ENCODE peak calls at places on chromosome 1, in four cellular contexts. S is LoVo; T is dermis blood vessel endothelial cell; N is activated CD8-positive, alpha-beta memory T cell treated with anti-CD3 and anti-CD28 coated beads, Interleukin-2, amount 10 ng/mL, durations not matched to agents 7 days and 5 days. R is an unnamed sample.

GRCh38 chr1:77533660-77534295 is 148.7 kb downstream of the ZZZ3 start:
- DNase-seq in N (peak; percentile 55), T (peak; percentile 88), S (peak; percentile 46), R (peak; percentile 35)

GRCh38 chr1:60281360-60281932 is 207.9 kb upstream of the C1orf87 start:
- DNase-seq in S (peak; percentile 72), N (peak; percentile 46), T (peak; percentile 92), R (no peak)

GRCh38 chr1:154970631-154971340 is at the start of gene SHC1:
- DNase-seq in S (no peak), T (peak; percentile 94), N (peak; percentile 56), R (no peak)

GRCh38 chr1:197336571-197336970 is 68.5 kb downstream of the CRB1 start:
- DNase-seq in N (no peak), T (no peak), S (no peak), R (no peak)

GRCh38 chr1:2438038-2438437 is 25.7 kb upstream of the PEX10 start:
- DNase-seq in T (no peak), N (no peak), S (no peak), R (no peak)

GRCh38 chr1:43551396-43551888 is 20.8 kb downstream of the PTPRF start:
- DNase-seq in S (no peak), N (no peak), T (no peak), R (no peak)

GRCh38 chr1:12144236-12144635 is 22.6 kb upstream of the TNFRSF1B start:
- DNase-seq in S (peak; percentile 36), T (no peak), N (no peak), R (no peak)

GRCh38 chr1:6347641-6348487 is 45.7 kb downstream of the ACOT7 start:
- DNase-seq in S (no peak), T (peak; percentile 77), N (peak; percentile 77), R (peak; percentile 56)

GRCh38 chr1:180577361-180577760 is 18.6 kb downstream of the OVAAL start:
- DNase-seq in N (no peak), T (no peak), S (no peak), R (no peak)

GRCh38 chr1:44717653-44718052 is 13.3 kb downstream of the RNU5D-1 start:
- DNase-seq in T (no peak), S (no peak), N (no peak), R (no peak)

GRCh38 chr1:45802343-45803298 is 791 bp upstream of the MAST2 start:
- DNase-seq in T (peak; percentile 92), S (peak; percentile 83), N (peak; percentile 61), R (no peak)

GRCh38 chr1:101448018-101448417 is 211.2 kb downstream of the S1PR1 start:
- DNase-seq in T (no peak), N (no peak), S (no peak), R (no peak)

GRCh38 chr1:45942411-45942810 is 139.0 kb downstream of the MAST2 start:
- DNase-seq in N (no peak), S (no peak), T (no peak), R (no peak)

GRCh38 chr1:151579436-151580225 is 32.2 kb upstream of the SNX27 start:
- DNase-seq in N (no peak), S (no peak), T (no peak), R (no peak)

GRCh38 chr1:92599184-92599583 is 112.5 kb upstream of the GFI1 start:
- DNase-seq in S (peak; percentile 25), N (no peak), T (peak; percentile 54), R (no peak)

GRCh38 chr1:227780101-227781044 is 35.1 kb upstream of the PRSS38 start:
- DNase-seq in N (peak; percentile 22), T (no peak), S (no peak), R (no peak)

GRCh38 chr1:232291681-232292080 is 338.3 kb downstream of the SIPA1L2 start:
- DNase-seq in S (no peak), N (no peak), T (peak; percentile 38), R (no peak)

GRCh38 chr1:207366022-207366421 is 44.5 kb downstream of the CD55 start:
- DNase-seq in N (no peak), T (no peak), S (no peak), R (no peak)

GRCh38 chr1:59360170-59360569 is 63.3 kb downstream of the FGGY start:
- DNase-seq in N (no peak), S (no peak), T (no peak), R (no peak)

GRCh38 chr1:75985827-75986226 is 53.6 kb upstream of the ASB17 start:
- DNase-seq in N (no peak), S (no peak), T (no peak), R (no peak)

R was measured in effector CD8-positive, alpha-beta T cell.